ENCODE peak calls at places on chromosomes 16 and 17, in ten cellular contexts. C is CD8-positive, alpha-beta T cell; Q is stomach; S is tibial artery; K is aorta; B is A549; Z is mesendoderm; U is colonic mucosa; D is RWPE1; I is prostate gland. H is an unnamed sample.

GRCh38 chr16:80580109-80580832 is 39.5 kb downstream of the DYNLRB2 start:
- DNase-seq in C (peak), Q (no peak), S (no peak), K (no peak), B (peak), Z (no peak), U (no peak), D (no peak), I (no peak), H (no peak)

GRCh38 chr16:75899163-75899562 is 172.9 kb upstream of the CPHXL start:
- DNase-seq in C (no peak), Q (no peak), S (no peak), K (no peak), B (no peak), Z (no peak), U (no peak), D (no peak), I (no peak), H (no peak)

GRCh38 chr17:1221209-1221608 is 41.4 kb upstream of the ABR start:
- DNase-seq in C (no peak), Q (no peak), S (no peak), K (no peak), B (no peak), Z (no peak), U (no peak), D (no peak), I (no peak), H (no peak)

GRCh38 chr17:77318491-77319210 is 177.9 kb downstream of the SEC14L1 start:
- DNase-seq in C (no peak), Q (peak), S (peak), K (peak), B (peak), Z (peak), U (no peak), D (no peak), I (no peak), H (peak)

GRCh38 chr16:66161942-66162341 is 204.5 kb upstream of the CDH5 start:
- DNase-seq in C (no peak), Q (no peak), S (peak), K (no peak), B (peak), Z (no peak), U (no peak), D (no peak), I (no peak), H (no peak)

GRCh38 chr17:65548570-65548969 is 12.9 kb downstream of the AXIN2 start:
- DNase-seq in C (no peak), Q (no peak), S (no peak), K (no peak), B (no peak), Z (no peak), U (no peak), D (no peak), I (no peak), H (no peak)

GRCh38 chr17:78873519-78874340 is 29.3 kb downstream of the CEP295NL start:
- DNase-seq in C (no peak), Q (peak), S (no peak), K (no peak), B (no peak), Z (no peak), U (no peak), D (no peak), I (peak), H (no peak)

GRCh38 chr17:42094375-42095069 is 3.8 kb downstream of the ZNF385C start:
- DNase-seq in C (no peak), Q (no peak), S (no peak), K (no peak), B (no peak), Z (no peak), U (no peak), D (no peak), I (no peak), H (no peak)

GRCh38 chr17:49454050-49454449 is 39.4 kb upstream of the PHB1 start:
- DNase-seq in C (no peak), Q (no peak), S (no peak), K (no peak), B (peak), Z (peak), U (no peak), D (no peak), I (no peak), H (no peak)

GRCh38 chr16:14146445-14146844 is 75.3 kb downstream of the MRTFB start:
- DNase-seq in C (no peak), Q (peak), S (no peak), K (no peak), B (no peak), Z (no peak), U (no peak), D (no peak), I (no peak), H (no peak)

GRCh38 chr16:65570261-65570660 is 448.4 kb upstream of the CDH11 start:
- DNase-seq in C (no peak), Q (no peak), S (no peak), K (no peak), B (no peak), Z (no peak), U (no peak), D (no peak), I (no peak), H (no peak)

GRCh38 chr17:49498037-49498615 is 3.0 kb downstream of the NGFR start:
- DNase-seq in C (no peak), Q (no peak), S (no peak), K (no peak), B (peak), Z (peak), U (no peak), D (no peak), I (no peak), H (no peak)

GRCh38 chr16:20940864-20941634 is 40.5 kb downstream of the LYRM1 start:
- DNase-seq in C (no peak), Q (no peak), S (no peak), K (no peak), B (no peak), Z (no peak), U (no peak), D (no peak), I (no peak), H (no peak)

GRCh38 chr16:16052916-16053315 is 103.5 kb downstream of the ABCC1 start:
- DNase-seq in C (no peak), Q (no peak), S (no peak), K (no peak), B (no peak), Z (no peak), U (no peak), D (no peak), I (no peak), H (no peak)

GRCh38 chr17:70564006-70564620 is 394.8 kb downstream of the KCNJ2 start:
- DNase-seq in C (no peak), Q (no peak), S (no peak), K (no peak), B (no peak), Z (no peak), U (no peak), D (no peak), I (no peak), H (no peak)

GRCh38 chr16:67936876-67937605 is 391 bp upstream of the PSMB10 start:
- DNase-seq in C (peak), Q (peak), S (no peak), K (peak), B (no peak), Z (peak), U (no peak), D (no peak), I (peak), H (no peak)

GRCh38 chr17:20896153-20896649 is 146.6 kb downstream of the USP22 start:
- DNase-seq in C (no peak), Q (peak), S (no peak), K (no peak), B (peak), Z (no peak), U (peak), D (no peak), I (no peak), H (peak)

GRCh38 chr16:53334581-53334980 is 99.7 kb upstream of the RBL2 start:
- DNase-seq in C (no peak), Q (no peak), S (no peak), K (no peak), B (no peak), Z (no peak), U (no peak), D (no peak), I (no peak), H (no peak)

GRCh38 chr17:30964878-30965277 is 6.0 kb upstream of the RNF135 start:
- DNase-seq in C (no peak), Q (peak), S (peak), K (peak), B (no peak), Z (no peak), U (no peak), D (no peak), I (no peak), H (no peak)

GRCh38 chr17:53032861-53033271 is 789.9 kb upstream of the KIF2B start:
- DNase-seq in C (no peak), Q (no peak), S (no peak), K (no peak), B (peak), Z (peak), U (peak), D (peak), I (no peak), H (no peak)

GRCh38 chr17:50947844-50948514 is 81.8 kb upstream of the TOB1 start:
- DNase-seq in C (no peak), Q (peak), S (peak), K (peak), B (peak), Z (no peak), U (peak), D (no peak), I (peak), H (peak)

GRCh38 chr17:43003542-43004172 is 2.9 kb upstream of the IFI35 start:
- DNase-seq in C (no peak), Q (no peak), S (no peak), K (peak), B (peak), Z (peak), U (no peak), D (no peak), I (no peak), H (no peak)

GRCh38 chr16:27154573-27155521 is 48.5 kb upstream of the KDM8 start:
- DNase-seq in C (peak), Q (peak), S (peak), K (peak), B (peak), Z (peak), U (peak), D (peak), I (peak), H (peak)

GRCh38 chr16:11400076-11400475 is 54.8 kb downstream of the RMI2 start:
- DNase-seq in C (no peak), Q (no peak), S (no peak), K (peak), B (no peak), Z (no peak), U (no peak), D (no peak), I (no peak), H (no peak)

GRCh38 chr17:41131979-41132378 is 8.0 kb upstream of the KRTAP4-12 start:
- DNase-seq in C (no peak), Q (no peak), S (no peak), K (no peak), B (peak), Z (no peak), U (no peak), D (peak), I (no peak), H (no peak)

GRCh38 chr17:64354824-64355535 is 35.7 kb downstream of the PECAM1 start:
- DNase-seq in C (no peak), Q (no peak), S (peak), K (peak), B (no peak), Z (no peak), U (no peak), D (no peak), I (no peak), H (no peak)

GRCh38 chr17:28466521-28467048 is 6.9 kb upstream of the SLC13A2 start:
- DNase-seq in C (no peak), Q (no peak), S (peak), K (no peak), B (no peak), Z (peak), U (no peak), D (no peak), I (no peak), H (no peak)

GRCh38 chr17:14301279-14301760 is 439 bp downstream of the HS3ST3B1 start:
- DNase-seq in C (peak), Q (peak), S (no peak), K (no peak), B (no peak), Z (no peak), U (no peak), D (no peak), I (no peak), H (no peak)

GRCh38 chr16:58492066-58492465 is 7.9 kb upstream of the NDRG4 start:
- DNase-seq in C (no peak), Q (no peak), S (no peak), K (peak), B (no peak), Z (no peak), U (no peak), D (no peak), I (no peak), H (no peak)

GRCh38 chr17:27760069-27760885 is 40.1 kb downstream of the NOS2 start:
- DNase-seq in C (peak), Q (peak), S (peak), K (peak), B (peak), Z (peak), U (peak), D (peak), I (peak), H (peak)

GRCh38 chr17:58083491-58084316 is 485 bp downstream of the DYNLL2 start:
- DNase-seq in C (peak), Q (peak), S (peak), K (peak), B (peak), Z (peak), U (peak), D (peak), I (peak), H (peak)
- H3K27ac ChIP-seq in C (peak), Q (peak), S (peak), K (peak), B (peak), Z (peak), U (peak), D (peak), I (peak), H (peak)

GRCh38 chr16:89472711-89473075 is 17.7 kb downstream of the ANKRD11 start:
- DNase-seq in C (no peak), Q (no peak), S (no peak), K (no peak), B (no peak), Z (no peak), U (no peak), D (no peak), I (no peak), H (no peak)
- H3K27ac ChIP-seq in C (no peak), Q (no peak), S (no peak), K (no peak), B (no peak), Z (no peak), U (no peak), D (peak), I (no peak), H (no peak)

DNA sequence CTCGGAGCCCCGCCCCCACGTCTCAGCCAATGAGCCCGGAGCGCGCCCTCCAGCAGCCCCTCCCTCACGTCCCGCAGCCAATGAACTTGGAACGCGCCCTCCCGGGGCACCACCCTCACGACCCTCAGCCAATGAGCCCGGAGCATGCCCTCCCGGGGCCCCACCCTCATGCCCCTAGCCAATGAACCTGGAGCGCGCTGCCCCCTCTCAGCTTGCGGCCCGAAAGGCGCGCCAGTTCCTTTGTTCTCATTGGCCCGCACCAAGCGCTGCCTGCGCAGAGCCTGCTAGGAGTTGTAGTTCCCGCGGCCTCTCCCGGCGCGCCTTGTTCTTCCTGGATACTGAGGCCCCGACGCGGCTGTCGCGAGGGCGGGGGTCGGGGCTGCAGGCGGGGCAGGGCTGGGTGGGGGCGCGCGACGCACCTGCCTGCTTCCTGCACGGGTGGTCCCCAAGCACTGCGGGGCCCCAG is at the start of gene LRRC45:
- DNase-seq in C (peak), Q (peak), S (peak), K (peak), B (peak), Z (peak), U (peak), D (peak), I (peak), H (peak)
- H3K27ac ChIP-seq in C (peak), Q (peak), S (peak), K (no peak), B (peak), Z (no peak), U (peak), D (peak), I (peak), H (peak)

GRCh38 chr17:38424297-38424972 is 3.8 kb upstream of the ARHGAP23 start:
- DNase-seq in C (no peak), Q (no peak), S (no peak), K (no peak), B (no peak), Z (no peak), U (no peak), D (no peak), I (no peak), H (no peak)
- H3K27ac ChIP-seq in C (no peak), Q (peak), S (peak), K (no peak), B (no peak), Z (no peak), U (no peak), D (no peak), I (no peak), H (peak)

GRCh38 chr17:6713918-6714271 is 726 bp upstream of the SLC13A5 start:
- DNase-seq in C (no peak), Q (no peak), S (no peak), K (peak), B (no peak), Z (peak), U (no peak), D (no peak), I (no peak), H (no peak)
- H3K27ac ChIP-seq in C (no peak), Q (no peak), S (no peak), K (no peak), B (peak), Z (no peak), U (no peak), D (no peak), I (no peak), H (no peak)